ENCODE peak calls at places on chromosomes 7 and 10, in eight cellular contexts. X, L, M, F, W, G, N and U are unnamed samples. For H3K9me3, the result is how much of the 10 kb centered on the place peaks cover.

GRCh38 chr7:157686285-157686894 is 349.6 kb downstream of the DNAJB6 start:
- DNase-seq in N (no peak), F (no peak), L (no peak), G (peak), W (no peak), M (no peak), X (no peak), U (peak)

GRCh38 chr7:29139796-29140195 is 6.5 kb downstream of the CPVL start:
- DNase-seq in M (no peak), W (no peak), L (no peak), X (no peak), N (no peak), G (no peak), F (no peak), U (no peak)

GRCh38 chr7:134857958-134858357 is 78.5 kb downstream of the CALD1 start:
- DNase-seq in F (no peak), W (no peak), N (no peak), M (no peak), L (no peak), X (no peak), G (no peak), U (no peak)

GRCh38 chr7:47757946-47758371 is 176.0 kb upstream of the TNS3 start:
- DNase-seq in M (no peak), F (peak), W (no peak), G (peak), X (no peak), N (peak), L (no peak), U (peak)

GRCh38 chr10:69337312-69338132 is 59.2 kb downstream of the HK1 start:
- DNase-seq in G (peak), L (no peak), N (no peak), M (no peak), W (peak), X (peak), F (peak), U (no peak)

GRCh38 chr10:10850227-10850626 is 167.4 kb upstream of the CELF2 start:
- DNase-seq in X (no peak), F (no peak), G (no peak), W (no peak), L (no peak), M (no peak), N (no peak), U (no peak)

GRCh38 chr7:125814030-125814535 is 884.5 kb upstream of the POT1 start:
- DNase-seq in F (no peak), N (no peak), L (no peak), W (no peak), X (no peak), M (no peak), G (no peak), U (no peak)

GRCh38 chr7:146123715-146124114 is 7.1 kb downstream of the CNTNAP2 start:
- DNase-seq in L (no peak), X (no peak), N (no peak), G (no peak), M (no peak), W (no peak), F (no peak), U (no peak)

GRCh38 chr10:47276576-47277351 is 23.2 kb upstream of the GDF10 start:
- DNase-seq in L (no peak), W (no peak), F (no peak), X (no peak), N (no peak), M (no peak), G (no peak), U (no peak)

GRCh38 chr10:77974396-77975074 is 48.0 kb upstream of the DLG5 start:
- DNase-seq in L (no peak), F (no peak), W (peak), X (no peak), N (no peak), G (no peak), M (no peak), U (no peak)

GRCh38 chr7:76234931-76235441 is 33.3 kb downstream of the SRRM3 start:
- DNase-seq in M (peak), G (no peak), F (peak), N (peak), W (peak), L (peak), X (no peak), U (peak)

GRCh38 chr7:138370956-138371355 is 89.1 kb upstream of the TRIM24 start:
- DNase-seq in X (no peak), M (no peak), W (no peak), N (no peak), L (no peak), G (no peak), F (no peak), U (no peak)

GRCh38 chr10:63675171-63675570 is 154.0 kb downstream of the REEP3 start:
- DNase-seq in N (no peak), F (peak), G (no peak), L (no peak), M (no peak), X (no peak), W (no peak), U (no peak)

GRCh38 chr10:72011976-72012512 is 47.8 kb downstream of the CHST3 start:
- DNase-seq in F (no peak), W (no peak), M (no peak), N (no peak), X (no peak), L (no peak), G (no peak), U (no peak)

GRCh38 chr10:122847782-122848604 is 2.3 kb upstream of the CUZD1 start:
- DNase-seq in F (no peak), N (no peak), M (no peak), X (no peak), L (peak), W (no peak), G (no peak), U (no peak)

GRCh38 chr10:46515402-46516192 is 40.9 kb downstream of the GPRIN2 start:
- DNase-seq in G (no peak), M (no peak), X (no peak), W (no peak), F (peak), N (peak), L (no peak), U (no peak)

GRCh38 chr7:42574693-42575084 is 337.2 kb downstream of the C7orf25 start:
- DNase-seq in G (no peak), N (no peak), F (no peak), M (no peak), X (no peak), W (no peak), L (no peak), U (no peak)
- TF ChIP-seq CTCF in G (no peak), N (no peak), F (no peak), M (no peak), X (no peak), W (no peak), L (no peak), U (no peak)

GRCh38 chr10:101485207-101485606 is 102.8 kb downstream of the POLL start:
- DNase-seq in W (no peak), X (no peak), M (no peak), L (no peak), N (no peak), F (no peak), G (no peak), U (no peak)

GRCh38 chr10:101481256-101481655 is 106.8 kb downstream of the POLL start:
- DNase-seq in M (no peak), X (no peak), G (no peak), W (no peak), N (no peak), F (no peak), L (no peak), U (no peak)

GRCh38 chr10:101485681-101486554 is 102.1 kb downstream of the POLL start:
- DNase-seq in W (peak), M (no peak), L (no peak), G (no peak), N (no peak), F (no peak), X (no peak), U (no peak)

GRCh38 chr10:101482568-101482967 is 105.5 kb downstream of the POLL start:
- DNase-seq in F (no peak), X (no peak), N (no peak), L (no peak), M (no peak), G (no peak), W (no peak), U (no peak)

GRCh38 chr10:101484154-101484748 is 103.8 kb downstream of the POLL start:
- DNase-seq in X (no peak), W (no peak), M (no peak), L (no peak), G (no peak), N (no peak), F (no peak), U (no peak)
- H3K9me3 ChIP-seq in X (under half), W (under half), M (under half), L (under half), G (under half), N (under half), F (under half), U (under half)

GRCh38 chr7:1064581-1064980 is 20.2 kb downstream of the GPR146 start:
- DNase-seq in L (peak), G (no peak), F (no peak), W (no peak), X (no peak), N (no peak), M (no peak), U (no peak)

GRCh38 chr7:1063361-1063760 is 19.0 kb downstream of the GPR146 start:
- DNase-seq in L (no peak), X (no peak), G (no peak), F (no peak), M (no peak), W (no peak), N (no peak), U (no peak)

GRCh38 chr7:1062296-1063294 is 18.2 kb downstream of the GPR146 start:
- DNase-seq in X (no peak), M (no peak), L (no peak), G (no peak), W (no peak), N (no peak), F (no peak), U (no peak)

GRCh38 chr7:1068013-1068412 is 19.9 kb upstream of the GPER1 start:
- DNase-seq in F (no peak), L (no peak), N (no peak), M (no peak), X (no peak), W (no peak), G (no peak), U (no peak)

DNA sequence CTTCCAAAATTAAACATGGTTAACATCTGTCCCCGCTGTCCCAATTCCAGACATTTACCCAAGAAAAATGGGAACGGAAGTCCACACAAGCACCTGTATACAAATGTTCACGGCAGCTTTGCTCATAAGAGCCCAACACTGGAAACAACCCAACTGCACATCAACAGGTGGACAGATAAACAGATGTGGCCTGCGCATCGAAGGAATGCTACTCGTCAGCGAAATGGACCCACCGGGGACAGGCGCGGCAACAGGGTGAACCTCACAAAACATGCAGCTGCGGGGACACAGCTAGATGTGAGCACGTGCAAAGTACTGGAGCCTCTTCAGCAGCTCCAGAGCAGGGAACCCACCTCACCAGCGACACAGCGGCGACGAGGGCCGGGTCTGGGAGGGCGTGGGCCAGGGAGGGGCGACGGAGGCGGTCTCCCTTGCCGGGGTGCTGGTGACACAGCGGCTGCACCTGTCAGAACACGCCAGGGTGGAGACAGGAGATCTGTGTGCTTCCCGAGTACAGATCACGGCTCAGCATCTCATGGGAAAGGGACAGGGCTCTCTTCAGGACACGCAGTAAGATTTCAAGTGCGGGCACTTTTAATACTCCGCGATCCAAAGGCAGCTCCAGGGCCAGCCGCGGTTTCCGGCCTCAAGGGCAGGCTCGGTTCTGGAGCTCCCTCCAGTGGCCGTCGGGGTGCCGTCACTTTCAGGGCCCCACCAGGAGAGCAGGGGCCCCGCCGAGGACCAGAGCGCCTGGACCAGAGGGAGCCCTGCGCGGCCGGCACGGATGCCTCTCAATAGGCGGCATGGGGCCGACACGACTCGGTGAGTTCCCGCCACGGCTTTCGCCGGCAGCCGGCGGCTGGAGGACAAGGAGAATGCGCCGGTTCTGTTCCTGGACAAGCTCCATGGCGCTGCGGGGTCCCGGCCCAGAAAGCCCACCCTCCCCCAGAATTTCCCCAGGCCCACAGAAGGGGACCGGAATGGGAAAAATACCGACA is 21.2 kb downstream of the GPR146 start:
- DNase-seq in G (peak), L (peak), F (peak), X (no peak), W (peak), M (peak), N (peak), U (peak)
- H3K27ac ChIP-seq in G (no peak), L (no peak), F (no peak), X (no peak), W (no peak), M (no peak), N (no peak), U (no peak)

GRCh38 chr10:13956826-13957225 is 370.1 kb downstream of the PRPF18 start:
- DNase-seq in M (no peak), F (peak), W (no peak), G (peak), L (no peak), X (no peak), N (peak), U (peak)
- TF ChIP-seq CTCF in M (no peak), F (peak), W (no peak), G (peak), L (no peak), X (no peak), N (peak), U (peak)

GRCh38 chr10:52615756-52616419 is 156.7 kb downstream of the MBL2 start:
- DNase-seq in W (no peak), M (no peak), N (no peak), L (no peak), G (no peak), F (no peak), X (no peak), U (no peak)
- H3K9me3 ChIP-seq in W (under half), M (under half), N (under half), L (under half), G (under half), F (under half), X (under half), U (under half)

GRCh38 chr10:127947206-127947605 is 40.3 kb downstream of the PTPRE start:
- DNase-seq in W (no peak), N (no peak), F (no peak), X (no peak), G (no peak), M (no peak), L (no peak), U (no peak)

GRCh38 chr10:127945948-127946347 is 39.0 kb downstream of the PTPRE start:
- DNase-seq in G (no peak), X (no peak), L (no peak), M (no peak), F (no peak), W (no peak), N (peak), U (no peak)

GRCh38 chr10:127949831-127950230 is 42.9 kb downstream of the PTPRE start:
- DNase-seq in M (no peak), G (no peak), L (no peak), W (no peak), F (no peak), N (no peak), X (no peak), U (no peak)

GRCh38 chr10:127951861-127952574 is 45.1 kb downstream of the PTPRE start:
- DNase-seq in M (no peak), N (no peak), W (no peak), X (no peak), F (no peak), G (no peak), L (no peak), U (no peak)

GRCh38 chr10:127948791-127949190 is 41.9 kb downstream of the PTPRE start:
- DNase-seq in G (no peak), L (no peak), N (peak), M (no peak), X (no peak), W (no peak), F (no peak), U (no peak)
- H3K27ac ChIP-seq in G (no peak), L (no peak), N (no peak), M (no peak), X (no peak), W (no peak), F (peak), U (no peak)

DNA sequence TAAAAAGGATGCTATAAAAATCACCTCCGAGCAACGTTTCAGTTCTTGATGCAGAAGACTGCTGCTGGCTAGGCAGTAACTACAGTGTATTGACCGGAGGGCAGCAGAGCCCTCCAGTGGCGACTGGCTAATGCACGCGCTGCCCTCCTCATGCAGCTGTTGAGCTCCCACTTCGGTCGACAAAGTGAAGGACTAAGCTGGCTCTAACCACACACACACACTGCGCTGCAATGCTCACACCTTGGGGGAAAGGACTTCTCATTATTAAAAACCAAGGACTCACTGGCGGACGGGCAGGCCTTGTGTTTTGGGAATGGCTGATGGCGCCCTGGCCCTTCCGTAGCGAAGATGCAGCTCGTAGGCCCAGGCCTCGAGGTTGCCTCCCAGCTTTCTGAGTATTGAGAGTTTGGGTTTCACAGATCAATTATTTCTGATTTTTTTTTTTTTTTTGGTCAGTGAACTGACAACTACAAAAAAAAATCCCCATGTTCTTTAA is 120.9 kb upstream of the DIP2C start:
- DNase-seq in X (no peak), W (peak), L (no peak), M (no peak), N (no peak), F (no peak), G (no peak), U (no peak)
- TF ChIP-seq CTCF in X (no peak), W (peak), L (no peak), M (no peak), N (no peak), F (no peak), G (no peak), U (peak)